ENCODE peak calls at places on chromosomes 6 and 20, in five cellular contexts. One of them, this sample, is unnamed. For H3K36me3, H3K4me1 and H3K27me3, the result is how much of the 10 kb centered on the place peaks cover.

GRCh38 chr6:72182337-72183246 is 296.2 kb downstream of the RIMS1 start:
- DNase-seq in hepatocyte: peak
- DNase-seq in A673: peak
- DNase-seq in stomach: peak
- DNase-seq in CD4-positive, alpha-beta memory T cell: no peak
- DNase-seq in this sample: no peak

GRCh38 chr6:2848851-2849250 is 7.2 kb upstream of the SERPINB1 start:
- DNase-seq in hepatocyte: no peak
- DNase-seq in A673: no peak
- DNase-seq in stomach: peak
- DNase-seq in CD4-positive, alpha-beta memory T cell: peak
- DNase-seq in this sample: peak

GRCh38 chr6:133131621-133132020 is 109.5 kb upstream of the EYA4 start:
- DNase-seq in hepatocyte: no peak
- DNase-seq in A673: no peak
- DNase-seq in stomach: no peak
- DNase-seq in CD4-positive, alpha-beta memory T cell: no peak
- DNase-seq in this sample: no peak

GRCh38 chr6:77609106-77609505 is 43.7 kb upstream of the MEI4 start:
- DNase-seq in hepatocyte: no peak
- DNase-seq in A673: no peak
- DNase-seq in stomach: no peak
- DNase-seq in CD4-positive, alpha-beta memory T cell: no peak
- DNase-seq in this sample: no peak

GRCh38 chr6:85714893-85715530 is 72.3 kb upstream of the SYNCRIP start:
- DNase-seq in hepatocyte: no peak
- DNase-seq in A673: no peak
- DNase-seq in stomach: no peak
- DNase-seq in CD4-positive, alpha-beta memory T cell: no peak
- DNase-seq in this sample: no peak

GRCh38 chr20:63321148-63321831 is 28.3 kb downstream of the COL20A1 start:
- DNase-seq in hepatocyte: peak
- DNase-seq in A673: no peak
- DNase-seq in stomach: no peak
- DNase-seq in CD4-positive, alpha-beta memory T cell: no peak
- DNase-seq in this sample: no peak

GRCh38 chr6:15303162-15303919 is 57.5 kb downstream of the JARID2 start:
- DNase-seq in hepatocyte: no peak
- DNase-seq in A673: no peak
- DNase-seq in stomach: no peak
- DNase-seq in CD4-positive, alpha-beta memory T cell: no peak
- DNase-seq in this sample: no peak

GRCh38 chr6:13488015-13488895 is 855 bp upstream of the GFOD1 start:
- DNase-seq in hepatocyte: peak
- DNase-seq in A673: peak
- DNase-seq in stomach: peak
- DNase-seq in CD4-positive, alpha-beta memory T cell: peak
- DNase-seq in this sample: peak

GRCh38 chr20:57695012-57695411 is 14.8 kb downstream of the PMEPA1 start:
- DNase-seq in hepatocyte: no peak
- DNase-seq in A673: no peak
- DNase-seq in stomach: peak
- DNase-seq in CD4-positive, alpha-beta memory T cell: no peak
- DNase-seq in this sample: no peak

GRCh38 chr6:155418017-155418749 is 37.5 kb downstream of the NOX3 start:
- DNase-seq in hepatocyte: no peak
- DNase-seq in A673: peak
- DNase-seq in stomach: no peak
- DNase-seq in CD4-positive, alpha-beta memory T cell: peak
- DNase-seq in this sample: peak

GRCh38 chr6:155333414-155333813 is 19.1 kb upstream of the TFB1M start:
- DNase-seq in hepatocyte: no peak
- DNase-seq in A673: no peak
- DNase-seq in stomach: no peak
- DNase-seq in CD4-positive, alpha-beta memory T cell: no peak
- DNase-seq in this sample: no peak

GRCh38 chr6:164911873-164912580 is 397.4 kb downstream of the C6orf118 start:
- DNase-seq in hepatocyte: no peak
- DNase-seq in A673: no peak
- DNase-seq in stomach: no peak
- DNase-seq in CD4-positive, alpha-beta memory T cell: no peak
- DNase-seq in this sample: no peak

GRCh38 chr20:60202046-60202445 is 243.8 kb downstream of the CDH26 start:
- DNase-seq in hepatocyte: no peak
- DNase-seq in A673: no peak
- DNase-seq in stomach: no peak
- DNase-seq in CD4-positive, alpha-beta memory T cell: no peak
- DNase-seq in this sample: no peak

GRCh38 chr6:136587527-136587926 is 37.3 kb upstream of the MAP7 start:
- DNase-seq in hepatocyte: no peak
- DNase-seq in A673: no peak
- DNase-seq in stomach: no peak
- DNase-seq in CD4-positive, alpha-beta memory T cell: no peak
- DNase-seq in this sample: no peak

GRCh38 chr6:116847234-116847633 is 18.4 kb upstream of the GPRC6A start:
- DNase-seq in hepatocyte: peak
- DNase-seq in A673: peak
- DNase-seq in stomach: no peak
- DNase-seq in CD4-positive, alpha-beta memory T cell: no peak
- DNase-seq in this sample: peak

GRCh38 chr6:10099648-10100047 is 315.2 kb downstream of the TFAP2A start:
- DNase-seq in hepatocyte: no peak
- DNase-seq in A673: no peak
- DNase-seq in stomach: no peak
- DNase-seq in CD4-positive, alpha-beta memory T cell: no peak
- DNase-seq in this sample: no peak

GRCh38 chr6:30162265-30163089 is 869 bp upstream of the TRIM15 start:
- DNase-seq in hepatocyte: no peak
- DNase-seq in A673: no peak
- DNase-seq in stomach: no peak
- DNase-seq in CD4-positive, alpha-beta memory T cell: no peak
- DNase-seq in this sample: no peak

GRCh38 chr6:43517503-43518357 is 841 bp downstream of the POLR1C start:
- DNase-seq in hepatocyte: no peak
- DNase-seq in A673: no peak
- DNase-seq in stomach: no peak
- DNase-seq in CD4-positive, alpha-beta memory T cell: no peak
- DNase-seq in this sample: no peak

GRCh38 chr6:12103158-12103557 is 91.0 kb downstream of the HIVEP1 start:
- DNase-seq in hepatocyte: no peak
- DNase-seq in A673: no peak
- DNase-seq in stomach: no peak
- DNase-seq in CD4-positive, alpha-beta memory T cell: no peak
- DNase-seq in this sample: no peak

GRCh38 chr20:31989030-31989645 is 21.1 kb upstream of the CCM2L start:
- DNase-seq in hepatocyte: no peak
- DNase-seq in A673: no peak
- DNase-seq in stomach: no peak
- DNase-seq in CD4-positive, alpha-beta memory T cell: no peak
- DNase-seq in this sample: no peak

GRCh38 chr6:138004423-138005287 is 102.6 kb downstream of the PERP start:
- DNase-seq in hepatocyte: peak
- DNase-seq in A673: peak
- DNase-seq in stomach: no peak
- DNase-seq in CD4-positive, alpha-beta memory T cell: peak
- DNase-seq in this sample: peak

GRCh38 chr6:74638467-74638866 is 567.4 kb downstream of the COL12A1 start:
- DNase-seq in hepatocyte: no peak
- DNase-seq in A673: no peak
- DNase-seq in stomach: no peak
- DNase-seq in CD4-positive, alpha-beta memory T cell: no peak
- DNase-seq in this sample: no peak

GRCh38 chr20:34639755-34640222 is 37.1 kb downstream of the PIGU start:
- DNase-seq in hepatocyte: peak
- DNase-seq in A673: no peak
- DNase-seq in stomach: peak
- DNase-seq in CD4-positive, alpha-beta memory T cell: no peak
- DNase-seq in this sample: no peak
- H3K36me3 ChIP-seq in hepatocyte: under half
- H3K36me3 ChIP-seq in A673: under half
- H3K36me3 ChIP-seq in stomach: under half
- H3K36me3 ChIP-seq in CD4-positive, alpha-beta memory T cell: under half
- H3K36me3 ChIP-seq in this sample: under half

GRCh38 chr20:38170219-38170902 is 5.3 kb upstream of the TGM2 start:
- DNase-seq in hepatocyte: no peak
- DNase-seq in A673: no peak
- DNase-seq in stomach: no peak
- DNase-seq in CD4-positive, alpha-beta memory T cell: no peak
- DNase-seq in this sample: no peak
- H3K4me1 ChIP-seq in hepatocyte: half or more
- H3K4me1 ChIP-seq in A673: under half
- H3K4me1 ChIP-seq in stomach: under half
- H3K4me1 ChIP-seq in CD4-positive, alpha-beta memory T cell: under half
- H3K4me1 ChIP-seq in this sample: under half

GRCh38 chr20:61817575-61817974 is 248.1 kb downstream of the TAF4 start:
- DNase-seq in hepatocyte: no peak
- DNase-seq in A673: no peak
- DNase-seq in stomach: no peak
- DNase-seq in CD4-positive, alpha-beta memory T cell: no peak
- DNase-seq in this sample: no peak
- H3K27me3 ChIP-seq in hepatocyte: under half
- H3K27me3 ChIP-seq in A673: under half
- H3K27me3 ChIP-seq in stomach: under half
- H3K27me3 ChIP-seq in CD4-positive, alpha-beta memory T cell: under half
- H3K27me3 ChIP-seq in this sample: under half

GRCh38 chr20:17628101-17628841 is 53.8 kb downstream of the RRBP1 start:
- DNase-seq in hepatocyte: no peak
- DNase-seq in A673: no peak
- DNase-seq in stomach: no peak
- DNase-seq in CD4-positive, alpha-beta memory T cell: no peak
- DNase-seq in this sample: no peak
- H3K36me3 ChIP-seq in hepatocyte: under half
- H3K36me3 ChIP-seq in A673: under half
- H3K36me3 ChIP-seq in stomach: half or more
- H3K36me3 ChIP-seq in CD4-positive, alpha-beta memory T cell: under half
- H3K36me3 ChIP-seq in this sample: under half

GRCh38 chr6:18423426-18423825 is 36.3 kb downstream of the RNF144B start:
- DNase-seq in hepatocyte: no peak
- DNase-seq in A673: no peak
- DNase-seq in stomach: no peak
- DNase-seq in CD4-positive, alpha-beta memory T cell: no peak
- DNase-seq in this sample: no peak

GRCh38 chr6:18429655-18430054 is 42.5 kb downstream of the RNF144B start:
- DNase-seq in hepatocyte: no peak
- DNase-seq in A673: no peak
- DNase-seq in stomach: no peak
- DNase-seq in CD4-positive, alpha-beta memory T cell: no peak
- DNase-seq in this sample: no peak

GRCh38 chr6:18425218-18425617 is 38.1 kb downstream of the RNF144B start:
- DNase-seq in hepatocyte: no peak
- DNase-seq in A673: no peak
- DNase-seq in stomach: no peak
- DNase-seq in CD4-positive, alpha-beta memory T cell: no peak
- DNase-seq in this sample: no peak

GRCh38 chr6:18422136-18422535 is 35.0 kb downstream of the RNF144B start:
- DNase-seq in hepatocyte: no peak
- DNase-seq in A673: no peak
- DNase-seq in stomach: no peak
- DNase-seq in CD4-positive, alpha-beta memory T cell: no peak
- DNase-seq in this sample: no peak

GRCh38 chr6:18424201-18424600 is 37.1 kb downstream of the RNF144B start:
- DNase-seq in hepatocyte: no peak
- DNase-seq in A673: no peak
- DNase-seq in stomach: no peak
- DNase-seq in CD4-positive, alpha-beta memory T cell: no peak
- DNase-seq in this sample: no peak
- H3K4me1 ChIP-seq in hepatocyte: under half
- H3K4me1 ChIP-seq in A673: under half
- H3K4me1 ChIP-seq in stomach: under half
- H3K4me1 ChIP-seq in CD4-positive, alpha-beta memory T cell: under half
- H3K4me1 ChIP-seq in this sample: under half

GRCh38 chr6:96851858-96852257 is 14.6 kb upstream of the GPR63 start:
- DNase-seq in hepatocyte: no peak
- DNase-seq in A673: no peak
- DNase-seq in stomach: no peak
- DNase-seq in CD4-positive, alpha-beta memory T cell: no peak
- DNase-seq in this sample: no peak
- H3K27me3 ChIP-seq in hepatocyte: under half
- H3K27me3 ChIP-seq in A673: under half
- H3K27me3 ChIP-seq in stomach: under half
- H3K27me3 ChIP-seq in CD4-positive, alpha-beta memory T cell: under half
- H3K27me3 ChIP-seq in this sample: under half

This sample was measured in CD4-positive, CD25-positive, alpha-beta regulatory T cell.